ENCODE peak calls at places on chromosomes 4 and X, in six cellular contexts. S is left ventricle myocardium inferior, Z is fibroblast of lung, O is lower lobe of right lung, B is lower leg skin, N is HFF-Myc. R is an unnamed sample.

GRCh38 chr4:2938906-2939305 is 24.3 kb downstream of the NOP14 start:
- DNase-seq in S (peak; percentile 4), Z (no peak), O (no peak), B (peak; percentile 81), N (no peak), R (no peak)

GRCh38 chr4:177051473-177052060 is 258.1 kb upstream of the NEIL3 start:
- DNase-seq in S (no peak), Z (no peak), O (no peak), B (no peak), N (no peak), R (peak; percentile 23)

GRCh38 chrX:150581093-150581775 is 12.8 kb downstream of the MTM1 start:
- DNase-seq in S (no peak), Z (peak; percentile 81), O (no peak), B (no peak), N (peak; percentile 35), R (peak; percentile 70)

GRCh38 chr4:107853444-107854325 is 29.0 kb downstream of the SGMS2 start:
- DNase-seq in S (no peak), Z (peak; percentile 83), O (no peak), B (no peak), N (no peak), R (peak; percentile 95)

GRCh38 chr4:87783781-87784180 is 15.6 kb upstream of the IBSP start:
- DNase-seq in S (no peak), Z (peak; percentile 58), O (no peak), B (no peak), N (no peak), R (no peak)

GRCh38 chrX:111123125-111123524 is 27.1 kb downstream of the PAK3 start:
- DNase-seq in S (no peak), Z (no peak), O (no peak), B (no peak), N (no peak), R (no peak)

GRCh38 chrX:109967151-109967550 is 35.8 kb upstream of the TMEM164 start:
- DNase-seq in S (no peak), Z (no peak), O (no peak), B (no peak), N (no peak), R (no peak)

GRCh38 chrX:44462851-44463250 is 79.8 kb downstream of the FUNDC1 start:
- DNase-seq in S (no peak), Z (peak; percentile 53), O (no peak), B (no peak), N (no peak), R (peak; percentile 6)

GRCh38 chrX:5397409-5397808 is 831.3 kb downstream of the NLGN4X start:
- DNase-seq in S (no peak), Z (no peak), O (no peak), B (no peak), N (no peak), R (no peak)

GRCh38 chrX:20217279-20217678 is 49.4 kb downstream of the RPS6KA3 start:
- DNase-seq in S (no peak), Z (peak; percentile 67), O (no peak), B (no peak), N (peak; percentile 24), R (peak; percentile 80)

GRCh38 chrX:77788050-77788449 is 2.0 kb upstream of the ATRX start:
- DNase-seq in S (no peak), Z (no peak), O (no peak), B (no peak), N (no peak), R (peak; percentile 45)

GRCh38 chr4:37977471-37978452 is 17.6 kb downstream of the PTTG2 start:
- DNase-seq in S (peak; percentile 75), Z (peak; percentile 64), O (peak; percentile 88), B (peak; percentile 94), N (no peak), R (peak; percentile 59)

GRCh38 chr4:52711271-52711670 is 40.0 kb downstream of the ERVMER34-1 start:
- DNase-seq in S (no peak), Z (no peak), O (no peak), B (no peak), N (no peak), R (no peak)

GRCh38 chr4:146342600-146343192 is 128.4 kb downstream of the REELD1 start:
- DNase-seq in S (no peak), Z (peak; percentile 22), O (no peak), B (no peak), N (no peak), R (peak; percentile 71)

GRCh38 chr4:163385466-163385865 is 41.8 kb downstream of the NPY5R start:
- DNase-seq in S (no peak), Z (no peak), O (no peak), B (no peak), N (no peak), R (no peak)

GRCh38 chrX:109577055-109577454 is 40.4 kb downstream of the NXT2 start:
- DNase-seq in S (no peak), Z (no peak), O (no peak), B (no peak), N (no peak), R (no peak)

GRCh38 chr4:53601251-53601764 is 10.0 kb upstream of the LNX1 start:
- DNase-seq in S (peak; percentile 15), Z (no peak), O (no peak), B (no peak), N (no peak), R (no peak)

GRCh38 chrX:10636337-10636736 is 16.0 kb upstream of the MID1 start:
- DNase-seq in S (no peak), Z (peak; percentile 55), O (no peak), B (no peak), N (peak; percentile 59), R (peak; percentile 76)
- H3K4me3 ChIP-seq in S (peak overlapping the region; percentile 23), Z (peak overlapping the region; percentile 16), O (no peak overlapping the region), B (no peak overlapping the region), N (no peak overlapping the region), R (no peak overlapping the region)

GRCh38 chrX:132983496-132983895 is 25.1 kb upstream of the HS6ST2 start:
- DNase-seq in S (no peak), Z (no peak), O (no peak), B (no peak), N (no peak), R (no peak)

GRCh38 chrX:132984058-132984650 is 25.7 kb upstream of the HS6ST2 start:
- DNase-seq in S (no peak), Z (no peak), O (no peak), B (peak; percentile 40), N (no peak), R (no peak)

DNA sequence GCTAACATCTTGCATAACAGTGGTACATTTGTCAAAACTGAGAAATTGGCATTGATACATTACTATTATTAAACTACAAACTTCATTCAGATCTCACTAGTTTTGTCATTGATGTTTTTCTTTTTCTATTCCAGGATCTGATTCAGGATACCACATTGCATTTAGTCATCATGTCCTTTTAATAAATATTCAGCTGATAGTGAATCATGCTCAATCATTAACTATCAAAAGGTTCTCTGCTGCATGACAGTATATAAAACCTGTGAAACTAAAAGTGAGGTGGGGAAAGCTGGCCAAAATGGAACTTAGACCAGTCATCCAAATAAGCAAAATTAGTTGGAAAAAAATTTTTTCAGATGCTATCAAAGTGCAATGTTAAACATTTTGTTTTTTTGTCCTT is 28.1 kb upstream of the HS6ST2 start:
- DNase-seq in S (no peak), Z (no peak), O (no peak), B (no peak), N (no peak), R (no peak)
- TF ChIP-seq CTCF in S (no peak), Z (no peak), O (no peak), B (no peak), N (no peak), R (no peak)

GRCh38 chr4:141977433-141977832 is 341.1 kb downstream of the IL15 start:
- DNase-seq in S (no peak), Z (peak; percentile 0), O (no peak), B (no peak), N (no peak), R (no peak)
- H3K4me3 ChIP-seq in S (no peak overlapping the region), Z (no peak overlapping the region), O (no peak overlapping the region), B (no peak overlapping the region), N (no peak overlapping the region), R (no peak overlapping the region)

GRCh38 chr4:35970366-35970960 is 273.9 kb downstream of the ARAP2 start:
- DNase-seq in S (no peak), Z (no peak), O (no peak), B (no peak), N (no peak), R (no peak)
- TF ChIP-seq CTCF in S (no peak), Z (no peak), O (no peak), B (no peak), N (no peak), R (no peak)

GRCh38 chrX:153974003-153974725 is 1.6 kb downstream of the TMEM187 start:
- DNase-seq in S (no peak), Z (no peak), O (no peak), B (peak; percentile 84), N (no peak), R (no peak)
- H3K4me3 ChIP-seq in S (peak overlapping the region; percentile 83), Z (peak overlapping the region; percentile 8), O (peak overlapping the region; percentile 74), B (no peak overlapping the region), N (peak overlapping the region; percentile 51), R (peak overlapping the region; percentile 88)

GRCh38 chrX:107849747-107850478 is 24.2 kb downstream of the MID2 start:
- DNase-seq in S (no peak), Z (no peak), O (no peak), B (no peak), N (no peak), R (no peak)
- TF ChIP-seq CTCF in S (no peak), Z (no peak), O (peak; percentile 23), B (no peak), N (peak; percentile 16), R (peak; percentile 11)

DNA sequence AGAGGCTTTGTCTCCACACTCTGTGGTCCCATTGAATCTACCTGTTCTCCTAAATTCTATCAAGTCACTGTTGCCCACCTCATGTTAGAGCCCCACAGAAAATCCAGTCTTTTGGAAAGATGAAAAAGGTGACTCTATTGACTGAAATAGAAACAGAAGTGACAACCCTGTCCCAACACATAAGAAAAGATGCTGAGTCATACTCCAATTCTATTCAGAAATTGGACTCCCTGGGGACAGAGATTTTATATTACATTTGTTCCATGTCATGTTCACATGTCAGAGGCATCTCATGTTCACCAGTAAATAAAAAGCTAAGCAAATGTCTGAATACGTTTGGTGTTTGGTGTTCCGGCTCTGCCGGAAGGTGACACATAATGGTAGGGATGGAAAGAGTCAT is 2.9 kb upstream of the GRPR start:
- DNase-seq in S (no peak), Z (no peak), O (no peak), B (no peak), N (no peak), R (no peak)
- H3K4me3 ChIP-seq in S (no peak overlapping the region), Z (no peak overlapping the region), O (no peak overlapping the region), B (no peak overlapping the region), N (no peak overlapping the region), R (no peak overlapping the region)

GRCh38 chr4:156800463-156800862 is 171.1 kb downstream of the PDGFC start:
- DNase-seq in S (no peak), Z (no peak), O (no peak), B (no peak), N (no peak), R (no peak)
- TF ChIP-seq CTCF in S (no peak), Z (no peak), O (no peak), B (no peak), N (no peak), R (no peak)

DNA sequence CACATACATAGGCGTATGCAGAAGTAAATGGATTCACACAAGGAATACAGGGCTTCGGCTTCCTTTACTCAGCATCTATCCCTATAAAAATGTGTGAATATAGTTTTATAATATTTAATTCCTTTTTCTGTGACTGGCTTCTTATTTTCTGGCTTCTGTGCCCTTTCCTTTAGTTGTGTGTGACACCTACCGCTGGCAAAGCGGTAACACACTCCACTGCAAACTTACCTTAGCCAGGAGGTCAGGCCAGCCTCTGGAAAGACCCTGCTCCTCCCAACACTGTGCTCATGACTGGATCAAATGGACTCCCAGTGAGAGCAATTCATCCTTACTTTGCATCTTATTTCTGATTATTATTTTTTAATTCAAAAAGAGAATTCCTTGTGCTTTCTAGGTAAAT is 244.2 kb downstream of the ANK2 start:
- DNase-seq in S (no peak), Z (peak; percentile 20), O (no peak), B (no peak), N (no peak), R (peak; percentile 35)
- H3K4me3 ChIP-seq in S (peak overlapping the region; percentile 47), Z (peak overlapping the region; percentile 39), O (peak overlapping the region; percentile 32), B (no peak overlapping the region), N (no peak overlapping the region), R (peak overlapping the region; percentile 58)